ENCODE peak calls at places on chromosomes 5 and 9, in nine cellular contexts. U, I, B, G, Z, P, R, A and T are unnamed samples.

GRCh38 chr9:36433386-36433785 is 33.3 kb upstream of the RNF38 start:
- DNase-seq in U (no peak), I (no peak), B (no peak), G (no peak), Z (no peak), P (no peak), R (no peak), A (no peak), T (no peak)

GRCh38 chr5:66169534-66169933 is 25.4 kb downstream of the SREK1 start:
- DNase-seq in U (no peak), I (no peak), B (no peak), G (no peak), Z (no peak), P (no peak), R (no peak), A (no peak), T (no peak)

GRCh38 chr5:178483620-178484019 is 106.6 kb downstream of the COL23A1 start:
- DNase-seq in U (no peak), I (no peak), B (no peak), G (peak), Z (no peak), P (no peak), R (peak), A (no peak), T (no peak)

GRCh38 chr5:56983593-56984361 is 31.9 kb upstream of the MIER3 start:
- DNase-seq in U (no peak), I (no peak), B (no peak), G (no peak), Z (no peak), P (no peak), R (no peak), A (no peak), T (no peak)

GRCh38 chr5:103785569-103785968 is 223.0 kb upstream of the NUDT12 start:
- DNase-seq in U (peak), I (no peak), B (no peak), G (no peak), Z (no peak), P (no peak), R (no peak), A (no peak), T (no peak)

GRCh38 chr5:169072223-169072622 is 228.7 kb downstream of the SLIT3 start:
- DNase-seq in U (no peak), I (no peak), B (no peak), G (no peak), Z (no peak), P (no peak), R (no peak), A (no peak), T (no peak)

GRCh38 chr5:96189987-96190386 is 228.3 kb upstream of the ELL2 start:
- DNase-seq in U (no peak), I (no peak), B (no peak), G (no peak), Z (no peak), P (no peak), R (no peak), A (no peak), T (no peak)

GRCh38 chr9:134533850-134534585 is 107.6 kb upstream of the COL5A1 start:
- DNase-seq in U (peak), I (no peak), B (no peak), G (no peak), Z (no peak), P (no peak), R (no peak), A (no peak), T (no peak)

GRCh38 chr5:32193591-32193990 is 19.5 kb upstream of the GOLPH3 start:
- DNase-seq in U (peak), I (peak), B (peak), G (peak), Z (no peak), P (no peak), R (no peak), A (peak), T (no peak)

GRCh38 chr5:132807163-132807838 is 5.8 kb upstream of the SOWAHA start:
- DNase-seq in U (no peak), I (no peak), B (no peak), G (no peak), Z (no peak), P (no peak), R (no peak), A (peak), T (no peak)

GRCh38 chr9:93908591-93909241 is 46.4 kb downstream of the BARX1 start:
- DNase-seq in U (no peak), I (no peak), B (no peak), G (no peak), Z (no peak), P (no peak), R (no peak), A (peak), T (no peak)
- TF ChIP-seq CTCF in U (no peak), I (no peak), B (no peak), G (no peak), Z (no peak), P (no peak), R (no peak), A (no peak), T (peak)

DNA sequence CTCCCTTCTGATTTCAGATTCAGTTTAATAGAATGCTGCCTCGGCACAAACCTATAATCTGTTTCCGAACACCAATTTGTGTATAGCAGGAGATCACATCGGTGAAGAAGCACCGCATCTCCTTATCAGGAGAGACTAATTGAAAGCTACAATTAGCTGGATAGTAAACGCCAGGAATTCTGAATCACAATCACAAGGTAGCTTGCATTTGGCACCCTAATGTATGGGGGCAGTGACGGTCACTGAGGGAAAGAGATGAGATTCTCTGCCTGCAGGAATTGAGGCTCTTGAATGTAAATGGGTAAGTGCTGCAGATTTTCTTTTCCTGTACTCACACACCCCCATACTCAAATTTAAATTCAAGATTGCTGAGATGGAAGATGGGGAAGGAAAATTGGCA is 373.6 kb upstream of the ZNF608 start:
- DNase-seq in U (no peak), I (no peak), B (no peak), G (no peak), Z (no peak), P (no peak), R (no peak), A (no peak), T (no peak)
- TF ChIP-seq CTCF in U (no peak), I (no peak), B (no peak), G (no peak), Z (no peak), P (no peak), R (no peak), A (no peak), T (no peak)

GRCh38 chr9:124300312-124300711 is 42.6 kb downstream of the NEK6 start:
- DNase-seq in U (no peak), I (no peak), B (no peak), G (no peak), Z (no peak), P (no peak), R (no peak), A (peak), T (no peak)

GRCh38 chr9:124297553-124297905 is 39.8 kb downstream of the NEK6 start:
- DNase-seq in U (peak), I (peak), B (peak), G (peak), Z (peak), P (peak), R (no peak), A (peak), T (no peak)

GRCh38 chr9:124297915-124298645 is 40.3 kb downstream of the NEK6 start:
- DNase-seq in U (no peak), I (no peak), B (no peak), G (no peak), Z (no peak), P (no peak), R (no peak), A (no peak), T (no peak)

GRCh38 chr9:124299519-124300090 is 41.9 kb downstream of the NEK6 start:
- DNase-seq in U (no peak), I (no peak), B (no peak), G (no peak), Z (no peak), P (no peak), R (no peak), A (no peak), T (no peak)

DNA sequence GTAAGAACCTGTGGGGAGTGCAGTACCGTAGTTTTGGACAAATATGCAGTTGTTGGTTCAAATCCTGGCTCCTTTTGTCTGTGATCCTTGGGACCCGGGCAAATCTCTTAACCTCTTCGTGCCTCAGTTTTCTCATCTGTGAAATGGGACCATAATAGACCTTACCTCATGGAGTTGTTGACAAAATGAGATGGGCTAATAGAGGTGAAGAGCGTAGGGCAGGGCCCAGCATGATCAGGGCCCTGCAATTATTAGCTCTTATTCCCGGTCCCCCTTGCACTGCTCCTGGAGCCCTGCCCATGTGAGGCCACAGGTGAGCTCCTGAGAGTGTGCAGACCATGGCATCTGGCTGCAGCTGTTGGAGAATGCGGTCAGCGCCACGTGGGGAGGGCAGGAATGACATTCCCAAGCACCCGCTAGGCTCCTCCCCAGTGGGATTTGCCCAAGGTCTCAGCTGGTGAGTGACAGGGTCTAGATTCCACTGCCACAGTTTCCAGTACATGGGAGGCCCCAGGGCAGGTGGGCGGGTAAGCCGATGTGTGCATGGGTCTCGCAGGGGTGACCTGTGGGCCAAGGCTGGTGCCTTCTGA is 41.0 kb downstream of the NEK6 start:
- DNase-seq in U (no peak), I (no peak), B (no peak), G (no peak), Z (no peak), P (no peak), R (no peak), A (no peak), T (no peak)
- TF ChIP-seq CTCF in U (no peak), I (no peak), B (no peak), G (no peak), Z (no peak), P (no peak), R (no peak), A (no peak), T (no peak)

GRCh38 chr9:130997925-130998595 is 10.9 kb upstream of the LAMC3 start:
- DNase-seq in U (peak), I (peak), B (peak), G (peak), Z (peak), P (peak), R (peak), A (peak), T (peak)
- TF ChIP-seq CTCF in U (peak), I (peak), B (peak), G (peak), Z (peak), P (no peak), R (peak), A (peak), T (peak)

GRCh38 chr9:38659538-38659937 is 39.1 kb upstream of the ANKRD18A start:
- DNase-seq in U (no peak), I (no peak), B (no peak), G (no peak), Z (no peak), P (no peak), R (no peak), A (no peak), T (no peak)

GRCh38 chr9:38668791-38669466 is 48.5 kb upstream of the ANKRD18A start:
- DNase-seq in U (no peak), I (no peak), B (no peak), G (no peak), Z (no peak), P (no peak), R (no peak), A (no peak), T (no peak)

GRCh38 chr9:38662763-38663593 is 42.6 kb upstream of the ANKRD18A start:
- DNase-seq in U (peak), I (no peak), B (no peak), G (no peak), Z (no peak), P (no peak), R (no peak), A (no peak), T (no peak)
- TF ChIP-seq CTCF in U (peak), I (peak), B (no peak), G (no peak), Z (peak), P (peak), R (no peak), A (no peak), T (peak)

GRCh38 chr5:154575869-154576806 is 98.1 kb upstream of the HAND1 start:
- DNase-seq in U (no peak), I (no peak), B (no peak), G (no peak), Z (no peak), P (no peak), R (no peak), A (peak), T (peak)
- TF ChIP-seq CTCF in U (no peak), I (no peak), B (no peak), G (no peak), Z (no peak), P (no peak), R (no peak), A (no peak), T (peak)

DNA sequence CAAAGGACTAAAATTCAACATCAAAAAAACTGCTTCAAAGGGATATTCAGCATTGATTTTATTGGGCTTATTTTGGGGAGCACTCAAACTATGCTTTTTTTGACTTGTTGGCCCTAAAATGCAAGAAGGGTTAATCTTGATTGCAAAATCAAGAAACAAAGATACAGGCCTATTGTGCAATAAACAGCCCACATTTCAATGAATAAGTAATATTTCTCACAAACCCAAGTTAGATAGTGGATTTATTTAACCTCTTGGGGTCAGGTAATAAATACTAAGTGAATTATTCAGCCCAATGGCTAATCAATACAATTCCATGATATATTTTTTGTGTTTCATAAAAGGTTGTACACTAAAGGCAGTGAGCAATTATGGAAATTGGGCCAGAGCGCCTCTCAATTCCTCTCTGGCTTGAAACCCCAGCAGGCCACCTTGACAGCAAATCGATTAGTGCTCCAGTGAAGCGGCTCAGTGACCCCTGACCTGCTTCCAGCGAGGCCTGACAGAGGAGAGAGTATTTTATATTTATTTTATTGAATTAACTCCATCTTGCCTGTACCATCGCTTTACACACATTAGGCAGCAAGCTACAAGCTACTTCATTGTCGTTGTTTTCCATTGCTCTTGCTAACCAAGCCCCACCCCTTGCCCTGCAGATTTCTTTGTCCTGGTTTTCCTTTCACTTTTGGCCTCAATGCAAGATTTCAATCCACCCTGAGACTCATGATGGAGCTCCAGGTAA is 65.5 kb downstream of the EBF1 start:
- DNase-seq in U (peak), I (no peak), B (no peak), G (peak), Z (no peak), P (no peak), R (peak), A (peak), T (peak)
- TF ChIP-seq CTCF in U (no peak), I (no peak), B (no peak), G (no peak), Z (no peak), P (no peak), R (no peak), A (no peak), T (no peak)

DNA sequence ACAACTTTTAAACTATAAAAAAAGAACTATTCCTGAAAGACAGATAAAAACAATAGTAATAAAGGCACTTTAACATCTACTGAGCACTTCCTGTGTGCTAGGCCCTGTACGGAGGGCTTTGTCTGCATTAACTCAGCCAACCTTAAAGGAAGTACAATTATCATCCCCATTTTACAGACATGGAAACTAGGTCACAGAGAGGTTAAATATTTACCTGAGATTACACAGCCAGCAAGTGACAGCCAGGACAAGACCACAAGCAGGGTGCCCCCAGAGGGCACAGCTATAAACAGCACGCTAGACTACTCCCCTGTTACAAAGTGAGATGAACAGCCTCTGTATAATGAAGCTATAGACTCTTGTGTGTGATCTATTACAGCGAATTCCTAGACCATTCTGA is 25.5 kb downstream of the DDX31 start:
- DNase-seq in U (no peak), I (no peak), B (no peak), G (no peak), Z (no peak), P (no peak), R (no peak), A (peak), T (peak)
- TF ChIP-seq CTCF in U (no peak), I (peak), B (no peak), G (no peak), Z (no peak), P (peak), R (no peak), A (no peak), T (peak)

GRCh38 chr9:89603629-89604462 is 966 bp upstream of the GADD45G start:
- DNase-seq in U (peak), I (peak), B (peak), G (peak), Z (peak), P (peak), R (no peak), A (peak), T (peak)
- TF ChIP-seq CTCF in U (no peak), I (no peak), B (peak), G (peak), Z (peak), P (peak), R (no peak), A (peak), T (peak)